ENCODE peak calls at places on chromosome 16, in five cellular contexts. V is pancreas, W is H9, E is prostate gland, M is heart left ventricle. S is an unnamed sample. For H3K4me1 and H3K27me3, the result is how much of the 10 kb centered on the place peaks cover.

GRCh38 chr16:7057458-7057857 is 275.2 kb upstream of the RBFOX1 start:
- DNase-seq in V (no peak), W (no peak), E (no peak), M (no peak), S (no peak)

GRCh38 chr16:47424846-47425245 is 36.0 kb downstream of the ITFG1 start:
- DNase-seq in V (no peak), W (peak), E (no peak), M (no peak), S (no peak)

GRCh38 chr16:47311738-47312505 is 148.9 kb downstream of the ITFG1 start:
- DNase-seq in V (no peak), W (peak), E (no peak), M (no peak), S (no peak)

GRCh38 chr16:76443981-76444380 is 166.8 kb downstream of the CNTNAP4 start:
- DNase-seq in V (no peak), W (no peak), E (no peak), M (no peak), S (no peak)

GRCh38 chr16:72837846-72838661 is 209.9 kb downstream of the ZFHX3 start:
- DNase-seq in V (no peak), W (peak), E (no peak), M (no peak), S (no peak)

GRCh38 chr16:72884573-72884972 is 163.4 kb downstream of the ZFHX3 start:
- DNase-seq in V (no peak), W (no peak), E (no peak), M (no peak), S (no peak)

GRCh38 chr16:11408261-11408660 is 63.0 kb downstream of the RMI2 start:
- DNase-seq in V (no peak), W (no peak), E (no peak), M (no peak), S (no peak)

GRCh38 chr16:68313116-68313515 is 2.3 kb downstream of the PRMT7 start:
- DNase-seq in V (no peak), W (no peak), E (no peak), M (no peak), S (no peak)

GRCh38 chr16:72950669-72951068 is 97.3 kb downstream of the ZFHX3 start:
- DNase-seq in V (no peak), W (no peak), E (no peak), M (no peak), S (no peak)

GRCh38 chr16:9092282-9092962 is 978 bp downstream of the HAPSTR1 start:
- DNase-seq in V (peak), W (no peak), E (peak), M (peak), S (peak)

GRCh38 chr16:20899503-20900298 is 457 bp downstream of the DCUN1D3 start:
- DNase-seq in V (peak), W (no peak), E (no peak), M (no peak), S (peak)

GRCh38 chr16:80277182-80277581 is 263.6 kb upstream of the DYNLRB2 start:
- DNase-seq in V (no peak), W (peak), E (no peak), M (no peak), S (no peak)

GRCh38 chr16:88264641-88265285 is 118.0 kb upstream of the ZNF469 start:
- DNase-seq in V (peak), W (peak), E (peak), M (peak), S (peak)

GRCh38 chr16:83574388-83574787 is 233.4 kb upstream of the HSBP1 start:
- DNase-seq in V (no peak), W (peak), E (no peak), M (no peak), S (no peak)

GRCh38 chr16:57977418-57978069 is 6.6 kb upstream of the CNGB1 start:
- DNase-seq in V (no peak), W (no peak), E (no peak), M (no peak), S (no peak)

GRCh38 chr16:878886-879285 is 78.4 kb upstream of the GNG13 start:
- DNase-seq in V (no peak), W (no peak), E (no peak), M (no peak), S (no peak)

GRCh38 chr16:75494696-75495601 is at the start of gene CHST6:
- DNase-seq in V (peak), W (peak), E (no peak), M (peak), S (no peak)

GRCh38 chr16:4327386-4327781 is 11.5 kb downstream of the GLIS2 start:
- DNase-seq in V (peak), W (no peak), E (no peak), M (no peak), S (no peak)

GRCh38 chr16:4323845-4324478 is 8.1 kb downstream of the GLIS2 start:
- DNase-seq in V (peak), W (peak), E (no peak), M (peak), S (no peak)

GRCh38 chr16:4323071-4323844 is 7.4 kb downstream of the GLIS2 start:
- DNase-seq in V (peak), W (no peak), E (peak), M (no peak), S (no peak)

GRCh38 chr16:4324479-4324868 is 8.6 kb downstream of the GLIS2 start:
- DNase-seq in V (no peak), W (no peak), E (no peak), M (no peak), S (no peak)

DNA sequence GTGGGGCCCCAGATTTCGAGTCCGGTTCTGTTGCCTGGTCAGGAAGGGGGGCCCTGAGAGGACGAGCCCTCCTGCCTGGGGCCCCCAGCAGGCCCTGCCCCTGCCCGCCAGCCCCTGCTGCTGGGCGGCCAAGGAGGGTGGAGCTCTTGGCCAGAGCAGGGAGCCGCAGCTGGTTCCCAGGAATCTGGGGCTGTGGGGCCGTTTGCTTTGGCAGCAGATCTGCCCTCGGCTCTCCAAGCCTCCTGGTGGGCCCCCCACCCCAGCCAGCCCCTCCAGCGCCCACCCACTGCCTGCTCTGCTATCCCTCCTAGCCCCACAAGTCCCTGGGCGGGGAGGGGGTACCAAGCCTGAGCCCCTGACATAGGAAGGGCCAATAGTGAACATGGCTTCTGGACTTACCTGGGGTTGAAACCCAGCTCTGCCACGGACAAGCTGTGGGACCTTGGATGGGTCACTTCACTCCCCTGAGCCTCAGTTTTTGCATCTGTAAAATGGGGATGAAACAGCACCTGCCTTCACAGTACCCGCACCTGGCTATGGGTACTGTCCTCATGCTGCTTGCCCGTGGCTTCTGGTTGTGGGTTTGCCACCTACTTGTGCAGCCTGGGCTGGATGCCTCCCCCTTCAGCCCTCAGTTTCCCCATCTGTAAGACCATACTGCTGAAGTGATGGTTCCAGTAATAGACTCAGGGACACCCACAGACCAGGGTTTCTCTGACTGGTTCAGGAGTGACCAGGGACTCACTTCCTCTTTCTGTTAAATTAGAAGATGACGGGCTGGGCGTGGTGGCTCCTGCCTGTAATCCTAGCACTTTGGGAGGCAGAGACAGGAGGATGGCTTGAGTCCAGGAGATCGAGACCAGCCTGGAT is 9.2 kb downstream of the GLIS2 start:
- DNase-seq in V (peak), W (no peak), E (no peak), M (no peak), S (no peak)
- H3K4me1 ChIP-seq in V (under half), W (under half), E (under half), M (half or more), S (under half)

DNA sequence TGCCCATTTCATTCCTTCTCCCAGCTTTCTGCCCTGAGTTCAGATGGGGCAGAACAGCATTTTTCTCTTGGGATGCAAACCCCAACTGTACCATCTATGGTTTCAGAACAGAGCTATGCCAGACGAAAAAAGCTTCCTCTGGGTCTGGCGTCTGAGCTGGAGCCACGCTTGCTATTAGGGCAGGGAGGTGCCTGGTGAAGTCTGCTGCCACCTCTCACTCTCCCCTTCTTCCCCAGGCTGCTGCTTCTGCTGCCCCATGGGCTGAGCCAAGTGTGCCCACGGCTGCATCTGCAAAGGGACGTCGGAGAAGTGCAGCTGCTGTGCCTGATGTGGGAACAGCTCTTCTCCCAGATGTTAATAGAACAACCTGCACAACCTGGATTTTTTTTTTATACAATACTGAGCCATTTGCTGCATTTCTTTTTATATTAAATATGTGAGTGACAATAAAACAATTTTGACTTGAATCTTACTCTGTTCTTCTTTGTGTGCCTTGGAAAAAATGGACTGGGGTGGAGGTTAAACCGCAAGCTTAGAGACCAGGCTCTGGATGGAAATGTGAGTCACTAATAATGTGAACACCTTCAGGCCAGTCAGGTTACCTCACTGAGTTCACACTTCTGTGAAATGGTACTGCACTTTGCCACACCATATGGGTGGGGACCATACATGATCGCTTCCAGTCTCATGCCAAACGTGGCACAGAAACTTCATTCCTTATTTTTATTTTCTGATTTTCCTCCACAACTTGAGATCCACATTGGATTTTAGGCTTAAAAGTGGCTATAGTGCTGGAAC is 1.7 kb upstream of the MT1A start:
- DNase-seq in V (no peak), W (no peak), E (no peak), M (no peak), S (no peak)
- H3K27me3 ChIP-seq in V (under half), W (half or more), E (under half), M (under half), S (under half)

DNA sequence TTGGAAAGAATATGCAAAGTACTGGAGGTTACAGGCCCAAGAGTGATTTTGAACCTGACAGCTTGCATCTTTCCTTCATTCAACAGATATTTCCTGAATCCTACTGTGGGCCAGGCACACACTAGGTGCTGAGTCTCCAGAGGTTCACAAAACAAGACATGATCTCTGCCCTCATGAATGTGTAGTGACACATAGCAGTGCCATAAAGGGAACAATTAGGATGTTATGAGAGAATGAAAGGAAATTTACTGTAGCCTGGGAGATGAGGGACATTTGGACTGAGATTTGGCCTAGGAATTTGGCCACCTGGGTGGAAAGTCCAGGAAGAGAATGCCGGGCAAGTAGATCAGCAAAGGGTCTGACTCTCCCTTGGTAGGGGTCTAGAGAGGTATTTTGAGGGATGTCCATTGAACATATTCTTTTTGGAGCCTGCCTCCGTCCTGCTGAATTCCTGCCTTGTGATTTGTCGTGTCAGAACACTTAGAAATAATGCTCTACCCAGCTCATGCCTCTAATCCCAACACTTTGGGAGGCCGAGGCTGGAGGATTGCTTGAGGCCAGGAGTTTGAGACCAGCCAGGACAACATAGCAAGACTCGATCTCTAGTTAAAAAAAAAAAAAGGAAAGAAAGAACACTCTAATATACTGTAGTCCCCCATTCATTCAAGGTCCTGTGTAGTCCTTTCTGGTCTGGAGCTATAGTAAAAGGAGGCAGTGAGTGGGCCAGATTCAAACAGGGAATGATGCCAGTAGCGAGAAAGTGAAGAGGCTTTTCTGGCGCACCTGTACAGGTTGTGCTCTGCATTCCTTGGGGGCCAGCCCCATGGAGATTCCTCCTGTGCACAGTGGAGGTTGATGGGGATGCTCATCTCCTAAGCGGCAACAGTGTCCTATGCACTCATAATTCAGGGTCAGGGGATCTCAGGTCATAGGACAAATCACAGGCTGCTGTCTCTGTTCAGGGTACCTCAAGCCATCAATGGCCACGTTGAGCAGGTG is 90.6 kb upstream of the CLEC18A start:
- DNase-seq in V (no peak), W (no peak), E (no peak), M (no peak), S (no peak)
- H3K4me1 ChIP-seq in V (under half), W (under half), E (under half), M (half or more), S (under half)

GRCh38 chr16:3008749-3009088 is 4.0 kb upstream of the CLDN9 start:
- DNase-seq in V (no peak), W (no peak), E (no peak), M (no peak), S (no peak)
- H3K27me3 ChIP-seq in V (under half), W (under half), E (under half), M (under half), S (under half)

DNA sequence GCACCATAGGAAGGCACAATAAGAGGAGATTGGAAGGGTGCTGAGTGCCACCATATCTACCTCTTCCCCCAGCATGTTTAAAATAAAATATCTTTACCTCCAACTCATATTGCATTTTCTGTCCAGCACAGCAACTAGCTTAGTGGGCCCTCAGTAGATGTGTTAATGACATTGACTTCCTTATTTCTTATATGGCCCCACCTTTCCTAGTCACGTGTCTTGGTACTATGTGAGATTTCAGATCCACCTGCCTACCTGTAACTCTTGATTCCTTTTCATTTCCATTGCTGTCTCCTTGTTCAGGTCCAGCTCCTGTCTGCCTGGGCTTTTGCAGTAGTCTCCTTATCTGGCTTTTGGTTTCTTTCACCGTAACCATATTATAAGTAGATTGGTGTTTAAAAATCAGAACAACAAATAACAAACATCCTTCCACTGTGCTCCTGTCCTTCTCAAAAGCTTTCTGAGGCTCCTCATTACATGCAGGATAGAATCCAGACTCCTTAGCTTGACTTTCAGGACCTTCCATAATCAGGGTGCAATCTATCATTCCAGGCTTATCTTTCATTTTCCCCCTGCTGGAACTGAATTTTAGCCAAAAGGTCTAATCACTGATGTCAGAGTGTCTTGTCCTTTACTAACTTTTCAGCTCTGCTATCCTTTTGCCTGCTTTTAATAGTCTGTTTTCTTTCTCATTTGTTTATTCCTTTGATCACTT is 71.3 kb downstream of the FTO start:
- DNase-seq in V (no peak), W (no peak), E (no peak), M (no peak), S (no peak)
- H3K4me1 ChIP-seq in V (under half), W (under half), E (under half), M (half or more), S (under half)

GRCh38 chr16:3190949-3191353 is 2.9 kb downstream of the OR1F1 start:
- DNase-seq in V (no peak), W (no peak), E (no peak), M (no peak), S (no peak)

GRCh38 chr16:3194792-3195191 is 6.8 kb downstream of the OR1F1 start:
- DNase-seq in V (no peak), W (no peak), E (no peak), M (no peak), S (no peak)

GRCh38 chr16:3193221-3194212 is 5.5 kb downstream of the OR1F1 start:
- DNase-seq in V (no peak), W (no peak), E (no peak), M (no peak), S (no peak)

GRCh38 chr16:3189869-3190268 is 1.9 kb downstream of the OR1F1 start:
- DNase-seq in V (no peak), W (no peak), E (no peak), M (no peak), S (no peak)

GRCh38 chr16:3192476-3193019 is 4.5 kb downstream of the OR1F1 start:
- DNase-seq in V (no peak), W (no peak), E (no peak), M (no peak), S (no peak)
- H3K27me3 ChIP-seq in V (under half), W (under half), E (under half), M (half or more), S (under half)

S was measured in right lobe of liver.